ENCODE peak calls at places on chromosomes 2 and 18, in six cellular contexts. One of them, this sample, is unnamed.

GRCh38 chr18:39523281-39523680 is 1957.7 kb upstream of the CELF4 start:
- DNase-seq in central memory CD4-positive, alpha-beta T cell: no peak
- DNase-seq in NCI-H748 treated with DMSO at 0.1 percent for 48 hours: no peak
- DNase-seq in activated effector memory CD4-positive, alpha-beta T cell treated with anti-CD3 and anti-CD28 coated beads, Interleukin-2, amount 50 U/mL, for 16 hours: no peak
- DNase-seq in GM12891: no peak
- DNase-seq in AG10803: peak
- DNase-seq in this sample: no peak

GRCh38 chr2:181354626-181355025 is 102.6 kb upstream of the ITGA4 start:
- DNase-seq in central memory CD4-positive, alpha-beta T cell: no peak
- DNase-seq in NCI-H748 treated with DMSO at 0.1 percent for 48 hours: no peak
- DNase-seq in activated effector memory CD4-positive, alpha-beta T cell treated with anti-CD3 and anti-CD28 coated beads, Interleukin-2, amount 50 U/mL, for 16 hours: no peak
- DNase-seq in GM12891: no peak
- DNase-seq in AG10803: peak
- DNase-seq in this sample: no peak

GRCh38 chr18:68262697-68263293 is 452.1 kb downstream of the TMX3 start:
- DNase-seq in central memory CD4-positive, alpha-beta T cell: no peak
- DNase-seq in NCI-H748 treated with DMSO at 0.1 percent for 48 hours: no peak
- DNase-seq in activated effector memory CD4-positive, alpha-beta T cell treated with anti-CD3 and anti-CD28 coated beads, Interleukin-2, amount 50 U/mL, for 16 hours: no peak
- DNase-seq in GM12891: no peak
- DNase-seq in AG10803: peak
- DNase-seq in this sample: no peak

GRCh38 chr2:212032536-212033219 is 505.9 kb downstream of the ERBB4 start:
- DNase-seq in central memory CD4-positive, alpha-beta T cell: no peak
- DNase-seq in NCI-H748 treated with DMSO at 0.1 percent for 48 hours: no peak
- DNase-seq in activated effector memory CD4-positive, alpha-beta T cell treated with anti-CD3 and anti-CD28 coated beads, Interleukin-2, amount 50 U/mL, for 16 hours: no peak
- DNase-seq in GM12891: no peak
- DNase-seq in AG10803: peak
- DNase-seq in this sample: no peak

GRCh38 chr2:214706986-214707385 is 102.5 kb downstream of the BARD1 start:
- DNase-seq in central memory CD4-positive, alpha-beta T cell: no peak
- DNase-seq in NCI-H748 treated with DMSO at 0.1 percent for 48 hours: no peak
- DNase-seq in activated effector memory CD4-positive, alpha-beta T cell treated with anti-CD3 and anti-CD28 coated beads, Interleukin-2, amount 50 U/mL, for 16 hours: no peak
- DNase-seq in GM12891: no peak
- DNase-seq in AG10803: no peak
- DNase-seq in this sample: no peak

GRCh38 chr2:203998195-203998804 is 61.7 kb downstream of the ICOS start:
- DNase-seq in central memory CD4-positive, alpha-beta T cell: no peak
- DNase-seq in NCI-H748 treated with DMSO at 0.1 percent for 48 hours: no peak
- DNase-seq in activated effector memory CD4-positive, alpha-beta T cell treated with anti-CD3 and anti-CD28 coated beads, Interleukin-2, amount 50 U/mL, for 16 hours: no peak
- DNase-seq in GM12891: no peak
- DNase-seq in AG10803: peak
- DNase-seq in this sample: no peak

GRCh38 chr2:3491716-3492474 is 27.4 kb downstream of the ADI1 start:
- DNase-seq in central memory CD4-positive, alpha-beta T cell: no peak
- DNase-seq in NCI-H748 treated with DMSO at 0.1 percent for 48 hours: no peak
- DNase-seq in activated effector memory CD4-positive, alpha-beta T cell treated with anti-CD3 and anti-CD28 coated beads, Interleukin-2, amount 50 U/mL, for 16 hours: peak
- DNase-seq in GM12891: no peak
- DNase-seq in AG10803: no peak
- DNase-seq in this sample: peak

GRCh38 chr2:237223208-237223861 is 137.6 kb downstream of the COPS8 start:
- DNase-seq in central memory CD4-positive, alpha-beta T cell: no peak
- DNase-seq in NCI-H748 treated with DMSO at 0.1 percent for 48 hours: no peak
- DNase-seq in activated effector memory CD4-positive, alpha-beta T cell treated with anti-CD3 and anti-CD28 coated beads, Interleukin-2, amount 50 U/mL, for 16 hours: no peak
- DNase-seq in GM12891: no peak
- DNase-seq in AG10803: peak
- DNase-seq in this sample: no peak

GRCh38 chr2:107197601-107198000 is 311.6 kb upstream of the ST6GAL2 start:
- DNase-seq in central memory CD4-positive, alpha-beta T cell: no peak
- DNase-seq in NCI-H748 treated with DMSO at 0.1 percent for 48 hours: peak
- DNase-seq in activated effector memory CD4-positive, alpha-beta T cell treated with anti-CD3 and anti-CD28 coated beads, Interleukin-2, amount 50 U/mL, for 16 hours: no peak
- DNase-seq in GM12891: no peak
- DNase-seq in AG10803: no peak
- DNase-seq in this sample: no peak

GRCh38 chr2:241561811-241562210 is 3.3 kb downstream of the BOK start:
- DNase-seq in central memory CD4-positive, alpha-beta T cell: no peak
- DNase-seq in NCI-H748 treated with DMSO at 0.1 percent for 48 hours: no peak
- DNase-seq in activated effector memory CD4-positive, alpha-beta T cell treated with anti-CD3 and anti-CD28 coated beads, Interleukin-2, amount 50 U/mL, for 16 hours: no peak
- DNase-seq in GM12891: no peak
- DNase-seq in AG10803: peak
- DNase-seq in this sample: peak

GRCh38 chr2:157336137-157336721 is 10.6 kb upstream of the ERMN start:
- DNase-seq in central memory CD4-positive, alpha-beta T cell: peak
- DNase-seq in NCI-H748 treated with DMSO at 0.1 percent for 48 hours: peak
- DNase-seq in activated effector memory CD4-positive, alpha-beta T cell treated with anti-CD3 and anti-CD28 coated beads, Interleukin-2, amount 50 U/mL, for 16 hours: peak
- DNase-seq in GM12891: peak
- DNase-seq in AG10803: peak
- DNase-seq in this sample: no peak

GRCh38 chr18:2994603-2995432 is 18.1 kb downstream of the LPIN2 start:
- DNase-seq in central memory CD4-positive, alpha-beta T cell: peak
- DNase-seq in NCI-H748 treated with DMSO at 0.1 percent for 48 hours: no peak
- DNase-seq in activated effector memory CD4-positive, alpha-beta T cell treated with anti-CD3 and anti-CD28 coated beads, Interleukin-2, amount 50 U/mL, for 16 hours: peak
- DNase-seq in GM12891: no peak
- DNase-seq in AG10803: peak
- DNase-seq in this sample: no peak

GRCh38 chr2:144812288-144812687 is 292.4 kb upstream of the ZEB2 start:
- DNase-seq in central memory CD4-positive, alpha-beta T cell: no peak
- DNase-seq in NCI-H748 treated with DMSO at 0.1 percent for 48 hours: no peak
- DNase-seq in activated effector memory CD4-positive, alpha-beta T cell treated with anti-CD3 and anti-CD28 coated beads, Interleukin-2, amount 50 U/mL, for 16 hours: no peak
- DNase-seq in GM12891: no peak
- DNase-seq in AG10803: no peak
- DNase-seq in this sample: no peak

GRCh38 chr2:97871096-97871780 is 124.5 kb downstream of the TMEM131 start:
- DNase-seq in central memory CD4-positive, alpha-beta T cell: no peak
- DNase-seq in NCI-H748 treated with DMSO at 0.1 percent for 48 hours: no peak
- DNase-seq in activated effector memory CD4-positive, alpha-beta T cell treated with anti-CD3 and anti-CD28 coated beads, Interleukin-2, amount 50 U/mL, for 16 hours: no peak
- DNase-seq in GM12891: no peak
- DNase-seq in AG10803: peak
- DNase-seq in this sample: no peak

GRCh38 chr18:70046207-70046606 is 98.5 kb upstream of the CD226 start:
- DNase-seq in central memory CD4-positive, alpha-beta T cell: no peak
- DNase-seq in NCI-H748 treated with DMSO at 0.1 percent for 48 hours: no peak
- DNase-seq in activated effector memory CD4-positive, alpha-beta T cell treated with anti-CD3 and anti-CD28 coated beads, Interleukin-2, amount 50 U/mL, for 16 hours: no peak
- DNase-seq in GM12891: no peak
- DNase-seq in AG10803: peak
- DNase-seq in this sample: no peak

GRCh38 chr2:198657520-198658121 is 800.1 kb downstream of the SATB2 start:
- DNase-seq in central memory CD4-positive, alpha-beta T cell: no peak
- DNase-seq in NCI-H748 treated with DMSO at 0.1 percent for 48 hours: peak
- DNase-seq in activated effector memory CD4-positive, alpha-beta T cell treated with anti-CD3 and anti-CD28 coated beads, Interleukin-2, amount 50 U/mL, for 16 hours: no peak
- DNase-seq in GM12891: no peak
- DNase-seq in AG10803: peak
- DNase-seq in this sample: no peak

GRCh38 chr2:159516241-159516758 is 100.0 kb downstream of the BAZ2B start:
- DNase-seq in central memory CD4-positive, alpha-beta T cell: peak
- DNase-seq in NCI-H748 treated with DMSO at 0.1 percent for 48 hours: peak
- DNase-seq in activated effector memory CD4-positive, alpha-beta T cell treated with anti-CD3 and anti-CD28 coated beads, Interleukin-2, amount 50 U/mL, for 16 hours: no peak
- DNase-seq in GM12891: peak
- DNase-seq in AG10803: peak
- DNase-seq in this sample: no peak

GRCh38 chr2:64021578-64021977 is 2.4 kb upstream of the VPS54 start:
- DNase-seq in central memory CD4-positive, alpha-beta T cell: no peak
- DNase-seq in NCI-H748 treated with DMSO at 0.1 percent for 48 hours: no peak
- DNase-seq in activated effector memory CD4-positive, alpha-beta T cell treated with anti-CD3 and anti-CD28 coated beads, Interleukin-2, amount 50 U/mL, for 16 hours: no peak
- DNase-seq in GM12891: no peak
- DNase-seq in AG10803: no peak
- DNase-seq in this sample: no peak

GRCh38 chr18:31230495-31230894 is 67.8 kb upstream of the DSC1 start:
- DNase-seq in central memory CD4-positive, alpha-beta T cell: no peak
- DNase-seq in NCI-H748 treated with DMSO at 0.1 percent for 48 hours: no peak
- DNase-seq in activated effector memory CD4-positive, alpha-beta T cell treated with anti-CD3 and anti-CD28 coated beads, Interleukin-2, amount 50 U/mL, for 16 hours: no peak
- DNase-seq in GM12891: no peak
- DNase-seq in AG10803: no peak
- DNase-seq in this sample: no peak

GRCh38 chr18:23131693-23132319 is 3.5 kb upstream of the CABLES1 start:
- DNase-seq in central memory CD4-positive, alpha-beta T cell: peak
- DNase-seq in NCI-H748 treated with DMSO at 0.1 percent for 48 hours: peak
- DNase-seq in activated effector memory CD4-positive, alpha-beta T cell treated with anti-CD3 and anti-CD28 coated beads, Interleukin-2, amount 50 U/mL, for 16 hours: peak
- DNase-seq in GM12891: peak
- DNase-seq in AG10803: peak
- DNase-seq in this sample: no peak

GRCh38 chr2:150784389-150784788 is 296.9 kb upstream of the RND3 start:
- DNase-seq in central memory CD4-positive, alpha-beta T cell: no peak
- DNase-seq in NCI-H748 treated with DMSO at 0.1 percent for 48 hours: no peak
- DNase-seq in activated effector memory CD4-positive, alpha-beta T cell treated with anti-CD3 and anti-CD28 coated beads, Interleukin-2, amount 50 U/mL, for 16 hours: no peak
- DNase-seq in GM12891: no peak
- DNase-seq in AG10803: no peak
- DNase-seq in this sample: no peak

GRCh38 chr18:34976899-34977786 is 64.1 kb upstream of the MAPRE2 start:
- DNase-seq in central memory CD4-positive, alpha-beta T cell: peak
- DNase-seq in NCI-H748 treated with DMSO at 0.1 percent for 48 hours: peak
- DNase-seq in activated effector memory CD4-positive, alpha-beta T cell treated with anti-CD3 and anti-CD28 coated beads, Interleukin-2, amount 50 U/mL, for 16 hours: peak
- DNase-seq in GM12891: peak
- DNase-seq in AG10803: no peak
- DNase-seq in this sample: peak

GRCh38 chr2:185857676-185858075 is 119.1 kb downstream of the FSIP2 start:
- DNase-seq in central memory CD4-positive, alpha-beta T cell: no peak
- DNase-seq in NCI-H748 treated with DMSO at 0.1 percent for 48 hours: no peak
- DNase-seq in activated effector memory CD4-positive, alpha-beta T cell treated with anti-CD3 and anti-CD28 coated beads, Interleukin-2, amount 50 U/mL, for 16 hours: no peak
- DNase-seq in GM12891: no peak
- DNase-seq in AG10803: no peak
- DNase-seq in this sample: no peak

GRCh38 chr18:44654555-44654954 is 26.1 kb upstream of the SETBP1 start:
- DNase-seq in central memory CD4-positive, alpha-beta T cell: no peak
- DNase-seq in NCI-H748 treated with DMSO at 0.1 percent for 48 hours: no peak
- DNase-seq in activated effector memory CD4-positive, alpha-beta T cell treated with anti-CD3 and anti-CD28 coated beads, Interleukin-2, amount 50 U/mL, for 16 hours: no peak
- DNase-seq in GM12891: no peak
- DNase-seq in AG10803: peak
- DNase-seq in this sample: no peak

GRCh38 chr18:47174545-47175116 is 1.5 kb downstream of the IER3IP1 start:
- DNase-seq in central memory CD4-positive, alpha-beta T cell: no peak
- DNase-seq in NCI-H748 treated with DMSO at 0.1 percent for 48 hours: no peak
- DNase-seq in activated effector memory CD4-positive, alpha-beta T cell treated with anti-CD3 and anti-CD28 coated beads, Interleukin-2, amount 50 U/mL, for 16 hours: no peak
- DNase-seq in GM12891: no peak
- DNase-seq in AG10803: no peak
- DNase-seq in this sample: no peak

GRCh38 chr18:78640596-78640995 is 339.0 kb upstream of the SALL3 start:
- DNase-seq in central memory CD4-positive, alpha-beta T cell: no peak
- DNase-seq in NCI-H748 treated with DMSO at 0.1 percent for 48 hours: no peak
- DNase-seq in activated effector memory CD4-positive, alpha-beta T cell treated with anti-CD3 and anti-CD28 coated beads, Interleukin-2, amount 50 U/mL, for 16 hours: no peak
- DNase-seq in GM12891: no peak
- DNase-seq in AG10803: no peak
- DNase-seq in this sample: no peak

GRCh38 chr2:127196998-127197397 is 23.1 kb downstream of the CYP27C1 start:
- DNase-seq in central memory CD4-positive, alpha-beta T cell: no peak
- DNase-seq in NCI-H748 treated with DMSO at 0.1 percent for 48 hours: peak
- DNase-seq in activated effector memory CD4-positive, alpha-beta T cell treated with anti-CD3 and anti-CD28 coated beads, Interleukin-2, amount 50 U/mL, for 16 hours: no peak
- DNase-seq in GM12891: no peak
- DNase-seq in AG10803: no peak
- DNase-seq in this sample: no peak

GRCh38 chr2:190637903-190638618 is 10.8 kb upstream of the NAB1 start:
- DNase-seq in central memory CD4-positive, alpha-beta T cell: no peak
- DNase-seq in NCI-H748 treated with DMSO at 0.1 percent for 48 hours: no peak
- DNase-seq in activated effector memory CD4-positive, alpha-beta T cell treated with anti-CD3 and anti-CD28 coated beads, Interleukin-2, amount 50 U/mL, for 16 hours: no peak
- DNase-seq in GM12891: no peak
- DNase-seq in AG10803: no peak
- DNase-seq in this sample: no peak

GRCh38 chr2:100334929-100335328 is 12.6 kb upstream of the LONRF2 start:
- DNase-seq in central memory CD4-positive, alpha-beta T cell: no peak
- DNase-seq in NCI-H748 treated with DMSO at 0.1 percent for 48 hours: no peak
- DNase-seq in activated effector memory CD4-positive, alpha-beta T cell treated with anti-CD3 and anti-CD28 coated beads, Interleukin-2, amount 50 U/mL, for 16 hours: no peak
- DNase-seq in GM12891: no peak
- DNase-seq in AG10803: no peak
- DNase-seq in this sample: no peak

GRCh38 chr2:158228943-158229508 is 127.3 kb downstream of the UPP2 start:
- DNase-seq in central memory CD4-positive, alpha-beta T cell: no peak
- DNase-seq in NCI-H748 treated with DMSO at 0.1 percent for 48 hours: no peak
- DNase-seq in activated effector memory CD4-positive, alpha-beta T cell treated with anti-CD3 and anti-CD28 coated beads, Interleukin-2, amount 50 U/mL, for 16 hours: no peak
- DNase-seq in GM12891: no peak
- DNase-seq in AG10803: no peak
- DNase-seq in this sample: no peak

GRCh38 chr18:62324917-62325805 is at the start of gene TNFRSF11A:
- DNase-seq in central memory CD4-positive, alpha-beta T cell: peak
- DNase-seq in NCI-H748 treated with DMSO at 0.1 percent for 48 hours: no peak
- DNase-seq in activated effector memory CD4-positive, alpha-beta T cell treated with anti-CD3 and anti-CD28 coated beads, Interleukin-2, amount 50 U/mL, for 16 hours: peak
- DNase-seq in GM12891: peak
- DNase-seq in AG10803: no peak
- DNase-seq in this sample: no peak

GRCh38 chr2:98277156-98277859 is 68.9 kb upstream of the CNGA3 start:
- DNase-seq in central memory CD4-positive, alpha-beta T cell: no peak
- DNase-seq in NCI-H748 treated with DMSO at 0.1 percent for 48 hours: no peak
- DNase-seq in activated effector memory CD4-positive, alpha-beta T cell treated with anti-CD3 and anti-CD28 coated beads, Interleukin-2, amount 50 U/mL, for 16 hours: no peak
- DNase-seq in GM12891: no peak
- DNase-seq in AG10803: no peak
- DNase-seq in this sample: no peak

GRCh38 chr2:218137514-218137913 is 11.7 kb downstream of the CXCR2 start:
- DNase-seq in central memory CD4-positive, alpha-beta T cell: no peak
- DNase-seq in NCI-H748 treated with DMSO at 0.1 percent for 48 hours: no peak
- DNase-seq in activated effector memory CD4-positive, alpha-beta T cell treated with anti-CD3 and anti-CD28 coated beads, Interleukin-2, amount 50 U/mL, for 16 hours: no peak
- DNase-seq in GM12891: no peak
- DNase-seq in AG10803: no peak
- DNase-seq in this sample: no peak

GRCh38 chr2:45891719-45892118 is 240.2 kb downstream of the PRKCE start:
- DNase-seq in central memory CD4-positive, alpha-beta T cell: no peak
- DNase-seq in NCI-H748 treated with DMSO at 0.1 percent for 48 hours: no peak
- DNase-seq in activated effector memory CD4-positive, alpha-beta T cell treated with anti-CD3 and anti-CD28 coated beads, Interleukin-2, amount 50 U/mL, for 16 hours: no peak
- DNase-seq in GM12891: no peak
- DNase-seq in AG10803: no peak
- DNase-seq in this sample: no peak

GRCh38 chr2:69969126-69969983 is 7.9 kb upstream of the ASPRV1 start:
- DNase-seq in central memory CD4-positive, alpha-beta T cell: no peak
- DNase-seq in NCI-H748 treated with DMSO at 0.1 percent for 48 hours: no peak
- DNase-seq in activated effector memory CD4-positive, alpha-beta T cell treated with anti-CD3 and anti-CD28 coated beads, Interleukin-2, amount 50 U/mL, for 16 hours: no peak
- DNase-seq in GM12891: no peak
- DNase-seq in AG10803: no peak
- DNase-seq in this sample: no peak

This sample was measured in cardiac septum.